ENCODE peak calls at places on chromosomes 3 and 15, in eight cellular contexts. S, F, R, O, M, V, X and N are unnamed samples.

GRCh38 chr3:105997800-105998526 is 129.2 kb upstream of the CBLB start:
- DNase-seq in S (no peak), F (peak), R (no peak), O (peak), M (no peak), V (no peak), X (peak), N (no peak)

GRCh38 chr3:149472393-149472792 is 2.1 kb upstream of the TM4SF4 start:
- DNase-seq in S (no peak), F (no peak), R (no peak), O (peak), M (peak), V (no peak), X (no peak), N (no peak)

GRCh38 chr15:47718474-47719440 is 1.5 kb downstream of the SEMA6D start:
- DNase-seq in S (peak), F (no peak), R (no peak), O (peak), M (no peak), V (peak), X (no peak), N (no peak)

GRCh38 chr15:72491768-72492167 is 17.6 kb downstream of the ARIH1 start:
- DNase-seq in S (no peak), F (peak), R (no peak), O (peak), M (no peak), V (no peak), X (peak), N (no peak)

GRCh38 chr3:42495393-42495792 is 7.0 kb upstream of the VIPR1 start:
- DNase-seq in S (no peak), F (no peak), R (no peak), O (no peak), M (no peak), V (no peak), X (no peak), N (no peak)

GRCh38 chr3:158539414-158540014 is 31.5 kb upstream of the MLF1 start:
- DNase-seq in S (no peak), F (peak), R (no peak), O (peak), M (peak), V (no peak), X (peak), N (no peak)

GRCh38 chr3:122502139-122502538 is 12.6 kb downstream of the KPNA1 start:
- DNase-seq in S (no peak), F (no peak), R (no peak), O (no peak), M (no peak), V (no peak), X (no peak), N (no peak)

GRCh38 chr3:197367081-197367780 is 68.8 kb upstream of the DLG1 start:
- DNase-seq in S (no peak), F (peak), R (peak), O (no peak), M (peak), V (no peak), X (peak), N (no peak)

GRCh38 chr3:181555681-181556080 is 156.0 kb upstream of the SOX2 start:
- DNase-seq in S (no peak), F (no peak), R (no peak), O (no peak), M (no peak), V (no peak), X (no peak), N (no peak)

DNA sequence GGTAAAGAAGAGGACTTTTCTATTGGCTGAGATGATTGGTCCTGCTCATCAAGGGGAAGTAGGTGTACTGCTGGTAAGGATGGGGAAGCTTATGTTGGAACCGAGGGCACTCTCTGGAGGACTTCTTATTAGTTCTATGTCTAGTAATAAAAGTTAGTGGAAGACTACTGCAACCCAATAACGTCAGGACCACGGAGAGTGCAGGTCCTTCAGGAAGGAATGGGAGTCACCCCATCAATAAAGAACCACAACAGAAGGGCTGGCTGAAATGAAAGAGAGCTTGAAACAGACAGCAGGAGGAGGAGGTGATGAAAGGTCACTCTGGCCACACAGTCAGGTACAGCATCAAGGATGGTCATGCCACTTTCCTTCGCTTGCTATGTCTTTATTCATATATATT is 68.8 kb upstream of the PRR23E start:
- DNase-seq in S (no peak), F (peak), R (no peak), O (peak), M (no peak), V (no peak), X (no peak), N (no peak)
- TF ChIP-seq CTCF in S (no peak), F (no peak), R (no peak), O (no peak), M (no peak), V (no peak), X (no peak), N (no peak)

GRCh38 chr3:71924721-71925120 is 139.8 kb upstream of the PROK2 start:
- DNase-seq in S (no peak), F (no peak), R (no peak), O (no peak), M (no peak), V (no peak), X (no peak), N (no peak)

GRCh38 chr3:71927505-71928066 is 142.6 kb upstream of the PROK2 start:
- DNase-seq in S (no peak), F (no peak), R (no peak), O (no peak), M (no peak), V (no peak), X (no peak), N (no peak)

GRCh38 chr3:71926690-71927089 is 141.7 kb upstream of the PROK2 start:
- DNase-seq in S (no peak), F (no peak), R (no peak), O (no peak), M (no peak), V (no peak), X (no peak), N (no peak)

GRCh38 chr3:71928215-71928614 is 143.3 kb upstream of the PROK2 start:
- DNase-seq in S (no peak), F (no peak), R (no peak), O (no peak), M (no peak), V (no peak), X (no peak), N (no peak)

DNA sequence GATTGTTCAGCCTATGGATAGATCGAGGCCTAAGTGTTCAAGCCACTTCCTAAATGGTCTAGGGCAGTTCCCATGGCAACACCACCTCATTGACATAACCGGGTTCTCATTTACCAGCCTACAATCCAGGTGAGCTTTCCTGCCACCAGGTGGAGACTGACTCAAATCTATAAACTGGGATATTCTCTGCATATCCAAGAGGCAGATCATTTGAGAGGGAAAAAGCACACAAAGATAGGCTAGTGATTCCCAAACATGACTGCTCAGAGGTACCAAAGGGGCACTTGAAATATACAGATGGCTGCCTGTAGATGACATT is 141.3 kb upstream of the PROK2 start:
- DNase-seq in S (peak), F (no peak), R (no peak), O (peak), M (no peak), V (no peak), X (no peak), N (peak)
- TF ChIP-seq CTCF in S (no peak), F (peak), R (peak), O (peak), M (peak), V (no peak), X (peak), N (no peak)

GRCh38 chr3:44050051-44050570 is 191.6 kb upstream of the TOPAZ1 start:
- DNase-seq in S (no peak), F (no peak), R (no peak), O (no peak), M (no peak), V (no peak), X (no peak), N (no peak)
- TF ChIP-seq CTCF in S (no peak), F (no peak), R (no peak), O (no peak), M (no peak), V (no peak), X (no peak), N (no peak)

DNA sequence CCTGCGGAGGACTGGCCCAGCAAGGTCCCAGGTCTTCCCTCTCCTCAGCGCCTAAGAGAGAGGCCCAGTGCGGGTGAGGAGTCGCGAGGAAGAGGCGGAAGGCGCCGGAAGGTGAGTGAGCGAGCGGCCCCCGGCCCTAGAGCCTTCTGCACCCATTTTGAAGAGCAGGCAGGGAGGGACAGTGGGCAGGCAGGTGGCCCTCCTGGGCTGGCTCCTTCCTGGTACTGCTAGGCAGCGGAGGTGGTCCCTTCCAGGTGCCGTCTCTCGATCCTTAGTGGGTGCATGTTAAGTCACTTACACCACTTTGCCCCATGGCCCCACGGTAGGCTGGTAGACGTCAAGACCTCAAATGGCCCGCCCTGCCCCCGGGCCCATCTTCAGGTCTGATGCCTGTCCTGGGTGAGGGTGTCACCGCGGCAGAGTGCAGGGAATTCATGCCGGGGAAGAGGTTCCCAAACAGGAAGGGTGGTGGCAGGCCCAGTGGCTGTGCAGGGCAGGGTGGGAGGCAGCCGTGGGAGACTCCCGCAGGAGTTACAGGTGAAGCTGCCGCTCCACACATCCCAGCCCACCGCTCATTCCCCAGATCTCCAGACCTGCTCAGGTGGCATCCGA is 14.4 kb downstream of the PAK6 start:
- DNase-seq in S (no peak), F (no peak), R (no peak), O (no peak), M (peak), V (no peak), X (no peak), N (peak)
- TF ChIP-seq CTCF in S (no peak), F (no peak), R (no peak), O (no peak), M (no peak), V (no peak), X (no peak), N (no peak)

GRCh38 chr3:85342915-85343314 is 384.1 kb downstream of the CADM2 start:
- DNase-seq in S (no peak), F (no peak), R (no peak), O (no peak), M (peak), V (no peak), X (no peak), N (peak)
- TF ChIP-seq CTCF in S (no peak), F (no peak), R (peak), O (no peak), M (peak), V (peak), X (peak), N (no peak)

GRCh38 chr3:88440701-88441100 is 290.9 kb downstream of the C3orf38 start:
- DNase-seq in S (no peak), F (no peak), R (no peak), O (no peak), M (no peak), V (no peak), X (no peak), N (no peak)
- TF ChIP-seq CTCF in S (no peak), F (no peak), R (no peak), O (no peak), M (no peak), V (no peak), X (no peak), N (no peak)

DNA sequence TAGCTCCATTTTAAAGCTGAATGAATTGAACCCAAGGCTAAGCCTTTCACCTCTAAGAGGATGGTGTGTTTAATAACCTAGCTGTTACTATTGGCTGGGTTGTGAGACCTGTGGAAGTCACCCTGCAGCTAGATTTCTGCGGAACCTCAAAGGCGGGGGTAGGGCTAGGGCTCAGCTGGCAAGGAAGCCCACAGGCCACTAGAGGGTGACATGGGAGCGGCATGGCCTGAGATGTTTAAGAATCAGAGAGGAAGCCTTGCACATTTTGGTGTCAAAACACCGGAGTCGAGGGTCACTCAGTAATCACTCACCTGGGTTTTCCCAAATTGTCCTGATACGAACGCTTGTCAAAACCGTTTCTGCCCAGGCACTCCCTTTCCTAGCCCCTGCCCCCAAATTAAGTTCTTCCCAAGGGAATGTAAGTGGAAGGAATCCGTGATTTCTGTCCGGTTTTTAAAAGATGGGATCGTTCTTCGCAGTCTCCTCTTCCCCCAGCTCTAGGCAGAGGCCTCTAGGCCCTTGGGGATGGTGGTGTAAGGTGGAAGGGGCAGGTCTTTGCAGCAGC is 3.8 kb upstream of the ACAD9 start:
- DNase-seq in S (no peak), F (no peak), R (no peak), O (peak), M (peak), V (peak), X (no peak), N (no peak)
- TF ChIP-seq CTCF in S (no peak), F (peak), R (peak), O (peak), M (peak), V (peak), X (peak), N (peak)

GRCh38 chr15:58551084-58551763 is 119.4 kb downstream of the LIPC start:
- DNase-seq in S (no peak), F (no peak), R (no peak), O (no peak), M (peak), V (no peak), X (no peak), N (no peak)
- TF ChIP-seq CTCF in S (no peak), F (no peak), R (no peak), O (no peak), M (no peak), V (no peak), X (no peak), N (no peak)